ENCODE peak calls at places on chromosomes 2 and 18, in eight cellular contexts. One of them, this sample, is unnamed.

GRCh38 chr18:12904012-12904516 is 20.0 kb upstream of the PTPN2 start:
- DNase-seq in type B pancreatic cell: no peak
- DNase-seq in A549: no peak
- DNase-seq in mucosa of descending colon: no peak
- DNase-seq in AG10803: no peak
- DNase-seq in fibroblast of pulmonary artery: peak
- DNase-seq in sigmoid colon: no peak
- DNase-seq in CD4-positive, alpha-beta T cell: peak
- DNase-seq in this sample: no peak

GRCh38 chr2:98693477-98693876 is 37.5 kb downstream of the MGAT4A start:
- DNase-seq in AG10803: no peak
- DNase-seq in CD4-positive, alpha-beta T cell: no peak
- DNase-seq in sigmoid colon: no peak
- DNase-seq in type B pancreatic cell: no peak
- DNase-seq in A549: no peak
- DNase-seq in fibroblast of pulmonary artery: no peak
- DNase-seq in mucosa of descending colon: no peak
- DNase-seq in this sample: no peak

GRCh38 chr2:10835052-10835970 is 22.7 kb upstream of the PDIA6 start:
- DNase-seq in A549: peak
- DNase-seq in fibroblast of pulmonary artery: peak
- DNase-seq in mucosa of descending colon: peak
- DNase-seq in AG10803: peak
- DNase-seq in type B pancreatic cell: peak
- DNase-seq in CD4-positive, alpha-beta T cell: peak
- DNase-seq in sigmoid colon: peak
- DNase-seq in this sample: peak

GRCh38 chr18:61308795-61309393 is 24.3 kb upstream of the CDH20 start:
- DNase-seq in fibroblast of pulmonary artery: no peak
- DNase-seq in mucosa of descending colon: peak
- DNase-seq in CD4-positive, alpha-beta T cell: no peak
- DNase-seq in sigmoid colon: no peak
- DNase-seq in type B pancreatic cell: no peak
- DNase-seq in A549: no peak
- DNase-seq in AG10803: no peak
- DNase-seq in this sample: no peak

GRCh38 chr2:123688504-123688903 is 336.6 kb upstream of the CNTNAP5 start:
- DNase-seq in CD4-positive, alpha-beta T cell: no peak
- DNase-seq in mucosa of descending colon: no peak
- DNase-seq in fibroblast of pulmonary artery: no peak
- DNase-seq in type B pancreatic cell: no peak
- DNase-seq in AG10803: no peak
- DNase-seq in A549: no peak
- DNase-seq in sigmoid colon: no peak
- DNase-seq in this sample: no peak

GRCh38 chr2:176496756-176497155 is 227.5 kb downstream of the MTX2 start:
- DNase-seq in fibroblast of pulmonary artery: no peak
- DNase-seq in type B pancreatic cell: no peak
- DNase-seq in A549: no peak
- DNase-seq in mucosa of descending colon: no peak
- DNase-seq in CD4-positive, alpha-beta T cell: no peak
- DNase-seq in sigmoid colon: no peak
- DNase-seq in AG10803: peak
- DNase-seq in this sample: no peak

GRCh38 chr2:204673877-204674276 is 128.6 kb downstream of the PARD3B start:
- DNase-seq in type B pancreatic cell: no peak
- DNase-seq in sigmoid colon: no peak
- DNase-seq in CD4-positive, alpha-beta T cell: no peak
- DNase-seq in AG10803: peak
- DNase-seq in fibroblast of pulmonary artery: peak
- DNase-seq in mucosa of descending colon: no peak
- DNase-seq in A549: no peak
- DNase-seq in this sample: no peak

GRCh38 chr2:127649100-127649611 is 3.2 kb downstream of the GPR17 start:
- DNase-seq in AG10803: no peak
- DNase-seq in type B pancreatic cell: no peak
- DNase-seq in CD4-positive, alpha-beta T cell: no peak
- DNase-seq in A549: no peak
- DNase-seq in sigmoid colon: peak
- DNase-seq in fibroblast of pulmonary artery: no peak
- DNase-seq in mucosa of descending colon: peak
- DNase-seq in this sample: no peak

GRCh38 chr18:199768-200167 is 41.4 kb downstream of the USP14 start:
- DNase-seq in type B pancreatic cell: no peak
- DNase-seq in AG10803: no peak
- DNase-seq in A549: no peak
- DNase-seq in CD4-positive, alpha-beta T cell: no peak
- DNase-seq in mucosa of descending colon: no peak
- DNase-seq in sigmoid colon: no peak
- DNase-seq in fibroblast of pulmonary artery: no peak
- DNase-seq in this sample: no peak

GRCh38 chr2:176830362-176830761 is 382.2 kb upstream of the HNRNPA3 start:
- DNase-seq in CD4-positive, alpha-beta T cell: no peak
- DNase-seq in A549: peak
- DNase-seq in AG10803: no peak
- DNase-seq in sigmoid colon: no peak
- DNase-seq in type B pancreatic cell: no peak
- DNase-seq in fibroblast of pulmonary artery: no peak
- DNase-seq in mucosa of descending colon: no peak
- DNase-seq in this sample: no peak

GRCh38 chr2:19435815-19436214 is 77.4 kb upstream of the OSR1 start:
- DNase-seq in A549: no peak
- DNase-seq in AG10803: peak
- DNase-seq in CD4-positive, alpha-beta T cell: no peak
- DNase-seq in fibroblast of pulmonary artery: peak
- DNase-seq in mucosa of descending colon: no peak
- DNase-seq in type B pancreatic cell: no peak
- DNase-seq in sigmoid colon: no peak
- DNase-seq in this sample: no peak

GRCh38 chr2:157741819-157742484 is 113.3 kb upstream of the ACVR1C start:
- DNase-seq in fibroblast of pulmonary artery: no peak
- DNase-seq in AG10803: no peak
- DNase-seq in A549: no peak
- DNase-seq in type B pancreatic cell: no peak
- DNase-seq in CD4-positive, alpha-beta T cell: no peak
- DNase-seq in sigmoid colon: no peak
- DNase-seq in mucosa of descending colon: no peak
- DNase-seq in this sample: no peak

GRCh38 chr2:186546842-186547241 is 43.0 kb upstream of the ITGAV start:
- DNase-seq in CD4-positive, alpha-beta T cell: no peak
- DNase-seq in A549: no peak
- DNase-seq in type B pancreatic cell: no peak
- DNase-seq in fibroblast of pulmonary artery: peak
- DNase-seq in sigmoid colon: no peak
- DNase-seq in mucosa of descending colon: no peak
- DNase-seq in AG10803: peak
- DNase-seq in this sample: no peak

GRCh38 chr2:58967736-58968135 is 726.6 kb upstream of the FANCL start:
- DNase-seq in mucosa of descending colon: no peak
- DNase-seq in type B pancreatic cell: no peak
- DNase-seq in AG10803: no peak
- DNase-seq in sigmoid colon: no peak
- DNase-seq in CD4-positive, alpha-beta T cell: no peak
- DNase-seq in A549: peak
- DNase-seq in fibroblast of pulmonary artery: no peak
- DNase-seq in this sample: no peak

GRCh38 chr18:51430538-51430937 is 233.1 kb upstream of the MEX3C start:
- DNase-seq in sigmoid colon: no peak
- DNase-seq in A549: no peak
- DNase-seq in fibroblast of pulmonary artery: no peak
- DNase-seq in type B pancreatic cell: no peak
- DNase-seq in CD4-positive, alpha-beta T cell: no peak
- DNase-seq in AG10803: no peak
- DNase-seq in mucosa of descending colon: no peak
- DNase-seq in this sample: no peak

GRCh38 chr2:119982506-119982905 is 30.4 kb upstream of the EPB41L5 start:
- DNase-seq in mucosa of descending colon: no peak
- DNase-seq in AG10803: no peak
- DNase-seq in CD4-positive, alpha-beta T cell: no peak
- DNase-seq in fibroblast of pulmonary artery: no peak
- DNase-seq in type B pancreatic cell: no peak
- DNase-seq in sigmoid colon: no peak
- DNase-seq in A549: no peak
- DNase-seq in this sample: no peak

GRCh38 chr2:119981896-119982295 is 31.0 kb upstream of the EPB41L5 start:
- DNase-seq in mucosa of descending colon: no peak
- DNase-seq in A549: no peak
- DNase-seq in AG10803: no peak
- DNase-seq in fibroblast of pulmonary artery: no peak
- DNase-seq in sigmoid colon: no peak
- DNase-seq in CD4-positive, alpha-beta T cell: no peak
- DNase-seq in type B pancreatic cell: no peak
- DNase-seq in this sample: no peak

GRCh38 chr2:119983108-119983507 is 29.8 kb upstream of the EPB41L5 start:
- DNase-seq in mucosa of descending colon: no peak
- DNase-seq in CD4-positive, alpha-beta T cell: no peak
- DNase-seq in type B pancreatic cell: no peak
- DNase-seq in fibroblast of pulmonary artery: no peak
- DNase-seq in sigmoid colon: no peak
- DNase-seq in A549: no peak
- DNase-seq in AG10803: no peak
- DNase-seq in this sample: no peak
- TF ChIP-seq CTCF in mucosa of descending colon: no peak
- TF ChIP-seq CTCF in CD4-positive, alpha-beta T cell: no peak
- TF ChIP-seq CTCF in type B pancreatic cell: no peak
- TF ChIP-seq CTCF in fibroblast of pulmonary artery: no peak
- TF ChIP-seq CTCF in sigmoid colon: no peak
- TF ChIP-seq CTCF in A549: no peak
- TF ChIP-seq CTCF in AG10803: no peak
- TF ChIP-seq CTCF in this sample: no peak

GRCh38 chr2:191500566-191501389 is 177.2 kb upstream of the NABP1 start:
- DNase-seq in type B pancreatic cell: no peak
- DNase-seq in CD4-positive, alpha-beta T cell: no peak
- DNase-seq in AG10803: peak
- DNase-seq in fibroblast of pulmonary artery: no peak
- DNase-seq in A549: no peak
- DNase-seq in sigmoid colon: no peak
- DNase-seq in mucosa of descending colon: no peak
- DNase-seq in this sample: no peak

GRCh38 chr2:191497822-191498221 is 180.1 kb upstream of the NABP1 start:
- DNase-seq in sigmoid colon: no peak
- DNase-seq in fibroblast of pulmonary artery: no peak
- DNase-seq in AG10803: no peak
- DNase-seq in A549: no peak
- DNase-seq in CD4-positive, alpha-beta T cell: no peak
- DNase-seq in mucosa of descending colon: no peak
- DNase-seq in type B pancreatic cell: no peak
- DNase-seq in this sample: no peak

GRCh38 chr2:191499874-191500565 is 177.9 kb upstream of the NABP1 start:
- DNase-seq in fibroblast of pulmonary artery: no peak
- DNase-seq in sigmoid colon: no peak
- DNase-seq in type B pancreatic cell: no peak
- DNase-seq in mucosa of descending colon: no peak
- DNase-seq in CD4-positive, alpha-beta T cell: no peak
- DNase-seq in AG10803: peak
- DNase-seq in A549: no peak
- DNase-seq in this sample: no peak

GRCh38 chr2:191499050-191499449 is 178.9 kb upstream of the NABP1 start:
- DNase-seq in fibroblast of pulmonary artery: no peak
- DNase-seq in type B pancreatic cell: no peak
- DNase-seq in CD4-positive, alpha-beta T cell: no peak
- DNase-seq in mucosa of descending colon: no peak
- DNase-seq in A549: no peak
- DNase-seq in sigmoid colon: no peak
- DNase-seq in AG10803: no peak
- DNase-seq in this sample: no peak

GRCh38 chr2:191501390-191502168 is 176.4 kb upstream of the NABP1 start:
- DNase-seq in sigmoid colon: no peak
- DNase-seq in AG10803: peak
- DNase-seq in A549: peak
- DNase-seq in type B pancreatic cell: no peak
- DNase-seq in mucosa of descending colon: no peak
- DNase-seq in fibroblast of pulmonary artery: peak
- DNase-seq in CD4-positive, alpha-beta T cell: no peak
- DNase-seq in this sample: no peak
- TF ChIP-seq CTCF in sigmoid colon: peak
- TF ChIP-seq CTCF in AG10803: peak
- TF ChIP-seq CTCF in A549: peak
- TF ChIP-seq CTCF in type B pancreatic cell: peak
- TF ChIP-seq CTCF in mucosa of descending colon: peak
- TF ChIP-seq CTCF in fibroblast of pulmonary artery: peak
- TF ChIP-seq CTCF in CD4-positive, alpha-beta T cell: no peak
- TF ChIP-seq CTCF in this sample: peak

GRCh38 chr2:173716458-173717052 is 248.6 kb downstream of the SP3 start:
- DNase-seq in sigmoid colon: no peak
- DNase-seq in A549: peak
- DNase-seq in type B pancreatic cell: no peak
- DNase-seq in CD4-positive, alpha-beta T cell: no peak
- DNase-seq in fibroblast of pulmonary artery: no peak
- DNase-seq in AG10803: no peak
- DNase-seq in mucosa of descending colon: no peak
- DNase-seq in this sample: no peak

GRCh38 chr2:173719471-173719870 is 245.7 kb downstream of the SP3 start:
- DNase-seq in CD4-positive, alpha-beta T cell: no peak
- DNase-seq in type B pancreatic cell: no peak
- DNase-seq in sigmoid colon: no peak
- DNase-seq in A549: no peak
- DNase-seq in AG10803: no peak
- DNase-seq in mucosa of descending colon: no peak
- DNase-seq in fibroblast of pulmonary artery: no peak
- DNase-seq in this sample: no peak

GRCh38 chr2:173715483-173715882 is 249.7 kb downstream of the SP3 start:
- DNase-seq in AG10803: peak
- DNase-seq in A549: no peak
- DNase-seq in CD4-positive, alpha-beta T cell: no peak
- DNase-seq in mucosa of descending colon: no peak
- DNase-seq in sigmoid colon: no peak
- DNase-seq in type B pancreatic cell: no peak
- DNase-seq in fibroblast of pulmonary artery: no peak
- DNase-seq in this sample: no peak

GRCh38 chr2:173720310-173720709 is 244.9 kb downstream of the SP3 start:
- DNase-seq in A549: no peak
- DNase-seq in CD4-positive, alpha-beta T cell: no peak
- DNase-seq in type B pancreatic cell: no peak
- DNase-seq in AG10803: peak
- DNase-seq in sigmoid colon: no peak
- DNase-seq in fibroblast of pulmonary artery: peak
- DNase-seq in mucosa of descending colon: no peak
- DNase-seq in this sample: no peak
- TF ChIP-seq CTCF in A549: no peak
- TF ChIP-seq CTCF in CD4-positive, alpha-beta T cell: no peak
- TF ChIP-seq CTCF in type B pancreatic cell: peak
- TF ChIP-seq CTCF in AG10803: peak
- TF ChIP-seq CTCF in sigmoid colon: no peak
- TF ChIP-seq CTCF in fibroblast of pulmonary artery: peak
- TF ChIP-seq CTCF in mucosa of descending colon: no peak
- TF ChIP-seq CTCF in this sample: no peak

DNA sequence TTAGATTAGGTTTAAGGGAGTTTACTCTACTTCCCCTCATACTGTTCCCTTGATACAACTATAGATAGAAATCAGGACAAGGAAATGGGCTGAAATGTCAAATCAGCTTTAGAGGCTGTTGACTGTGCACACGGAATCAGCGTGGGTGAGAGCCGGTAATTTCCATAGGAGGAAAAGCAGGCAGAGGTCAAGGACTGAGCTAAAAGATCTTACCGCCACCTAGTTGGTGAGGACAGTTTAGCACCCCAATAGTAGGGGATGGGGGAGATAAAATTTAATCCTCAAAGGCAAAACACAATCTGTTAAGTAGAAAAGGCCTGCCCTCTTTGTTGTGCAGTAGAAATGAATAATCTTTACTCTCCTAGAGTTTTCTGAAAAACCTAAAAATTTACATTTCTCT is 1154.5 kb upstream of the CHAC2 start:
- DNase-seq in fibroblast of pulmonary artery: no peak
- DNase-seq in AG10803: no peak
- DNase-seq in A549: peak
- DNase-seq in mucosa of descending colon: no peak
- DNase-seq in sigmoid colon: no peak
- DNase-seq in CD4-positive, alpha-beta T cell: no peak
- DNase-seq in type B pancreatic cell: no peak
- DNase-seq in this sample: no peak
- TF ChIP-seq CTCF in fibroblast of pulmonary artery: no peak
- TF ChIP-seq CTCF in AG10803: no peak
- TF ChIP-seq CTCF in A549: no peak
- TF ChIP-seq CTCF in mucosa of descending colon: no peak
- TF ChIP-seq CTCF in sigmoid colon: no peak
- TF ChIP-seq CTCF in CD4-positive, alpha-beta T cell: no peak
- TF ChIP-seq CTCF in type B pancreatic cell: peak
- TF ChIP-seq CTCF in this sample: peak